ENCODE peak calls at places on chromosomes 5 and 9, in five cellular contexts. One of them, this sample, is unnamed.

GRCh38 chr9:132670816-132671371 is 630 bp downstream of the GTF3C4 start:
- DNase-seq in HepG2: no peak
- DNase-seq in HEK293T: peak
- DNase-seq in GM12878: no peak
- DNase-seq in H1: no peak
- DNase-seq in this sample: no peak

GRCh38 chr9:4774209-4774608 is 18.5 kb upstream of the RCL1 start:
- DNase-seq in HEK293T: no peak
- DNase-seq in HepG2: no peak
- DNase-seq in H1: no peak
- DNase-seq in GM12878: no peak
- DNase-seq in this sample: no peak

GRCh38 chr9:81394816-81395215 is 294.5 kb downstream of the TLE1 start:
- DNase-seq in GM12878: no peak
- DNase-seq in HepG2: no peak
- DNase-seq in H1: no peak
- DNase-seq in HEK293T: no peak
- DNase-seq in this sample: no peak

GRCh38 chr5:147509710-147510651 is at the start of gene DPYSL3:
- DNase-seq in HEK293T: peak
- DNase-seq in GM12878: no peak
- DNase-seq in HepG2: no peak
- DNase-seq in H1: peak
- DNase-seq in this sample: no peak

GRCh38 chr9:94199776-94200175 is 59.3 kb upstream of the ZNF169 start:
- DNase-seq in HEK293T: no peak
- DNase-seq in GM12878: no peak
- DNase-seq in HepG2: no peak
- DNase-seq in H1: no peak
- DNase-seq in this sample: no peak

GRCh38 chr5:523658-524441 is 399 bp downstream of the SLC9A3 start:
- DNase-seq in GM12878: no peak
- DNase-seq in H1: no peak
- DNase-seq in HEK293T: no peak
- DNase-seq in HepG2: no peak
- DNase-seq in this sample: no peak

GRCh38 chr5:68834486-68834885 is 259.3 kb upstream of the SLC30A5 start:
- DNase-seq in GM12878: no peak
- DNase-seq in H1: no peak
- DNase-seq in HEK293T: no peak
- DNase-seq in HepG2: no peak
- DNase-seq in this sample: no peak

GRCh38 chr5:5422819-5423515 is 490 bp downstream of the ICE1 start:
- DNase-seq in HepG2: no peak
- DNase-seq in GM12878: no peak
- DNase-seq in HEK293T: no peak
- DNase-seq in H1: no peak
- DNase-seq in this sample: no peak

GRCh38 chr5:173917788-173918786 is 29.9 kb downstream of the CPEB4 start:
- DNase-seq in HEK293T: peak
- DNase-seq in GM12878: peak
- DNase-seq in H1: no peak
- DNase-seq in HepG2: peak
- DNase-seq in this sample: peak

GRCh38 chr5:153623906-153624765 is 133.7 kb downstream of the GRIA1 start:
- DNase-seq in H1: no peak
- DNase-seq in HEK293T: no peak
- DNase-seq in HepG2: no peak
- DNase-seq in GM12878: no peak
- DNase-seq in this sample: no peak

GRCh38 chr5:157253547-157253946 is 12.4 kb upstream of the CYFIP2 start:
- DNase-seq in HEK293T: peak
- DNase-seq in GM12878: no peak
- DNase-seq in HepG2: peak
- DNase-seq in H1: no peak
- DNase-seq in this sample: no peak

GRCh38 chr9:114666841-114667240 is 9.2 kb upstream of the TEX53 start:
- DNase-seq in HepG2: no peak
- DNase-seq in GM12878: no peak
- DNase-seq in HEK293T: no peak
- DNase-seq in H1: no peak
- DNase-seq in this sample: no peak
- TF ChIP-seq SUZ12 in HepG2: no peak
- TF ChIP-seq SUZ12 in GM12878: no peak
- TF ChIP-seq SUZ12 in HEK293T: no peak
- TF ChIP-seq SUZ12 in H1: no peak
- TF ChIP-seq SUZ12 in this sample: no peak

GRCh38 chr5:37248387-37248969 is 698 bp downstream of the CPLANE1 start:
- DNase-seq in H1: no peak
- DNase-seq in HepG2: no peak
- DNase-seq in GM12878: peak
- DNase-seq in HEK293T: no peak
- DNase-seq in this sample: no peak
- TF ChIP-seq SUZ12 in H1: no peak
- TF ChIP-seq SUZ12 in HepG2: no peak
- TF ChIP-seq SUZ12 in GM12878: no peak
- TF ChIP-seq SUZ12 in HEK293T: no peak
- TF ChIP-seq SUZ12 in this sample: no peak

DNA sequence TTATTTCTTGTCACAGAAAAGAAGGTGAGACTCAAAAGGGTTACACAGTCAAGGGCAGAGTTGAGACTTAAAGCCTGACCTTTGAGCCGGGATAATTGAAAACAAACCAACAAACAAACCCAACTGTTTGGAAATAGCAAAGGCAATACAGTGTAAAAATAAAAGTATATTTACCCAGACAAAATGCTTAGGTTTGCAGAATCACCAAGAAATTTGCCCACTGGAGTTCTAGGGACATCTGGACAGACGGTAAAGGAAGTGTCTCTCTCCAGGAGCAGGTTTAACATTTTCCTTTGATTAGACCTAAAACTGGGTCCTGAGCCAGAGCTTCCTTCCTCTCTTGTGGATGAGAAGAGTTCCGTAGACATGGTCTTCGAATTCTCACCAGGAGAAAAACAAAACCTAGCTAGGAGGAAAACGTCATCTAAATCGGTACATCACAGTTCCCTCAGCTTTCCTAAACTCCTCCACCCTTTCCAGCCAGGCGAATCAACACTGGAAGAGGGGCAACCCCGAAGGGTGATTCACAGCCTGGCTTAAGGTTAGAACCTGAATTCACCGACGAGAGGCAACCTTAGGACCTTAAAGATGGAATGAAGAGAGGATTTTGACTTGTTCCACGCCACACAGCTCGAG is 673 bp downstream of the CDC25C start:
- DNase-seq in HepG2: no peak
- DNase-seq in GM12878: no peak
- DNase-seq in HEK293T: no peak
- DNase-seq in H1: no peak
- DNase-seq in this sample: no peak
- TF ChIP-seq SUZ12 in HepG2: no peak
- TF ChIP-seq SUZ12 in GM12878: no peak
- TF ChIP-seq SUZ12 in HEK293T: no peak
- TF ChIP-seq SUZ12 in H1: no peak
- TF ChIP-seq SUZ12 in this sample: no peak

GRCh38 chr5:116779846-116780245 is 205.2 kb upstream of the SEMA6A start:
- DNase-seq in HEK293T: no peak
- DNase-seq in HepG2: no peak
- DNase-seq in GM12878: no peak
- DNase-seq in H1: no peak
- DNase-seq in this sample: no peak

GRCh38 chr5:116773926-116774325 is 199.3 kb upstream of the SEMA6A start:
- DNase-seq in HEK293T: no peak
- DNase-seq in GM12878: no peak
- DNase-seq in H1: no peak
- DNase-seq in HepG2: no peak
- DNase-seq in this sample: peak

GRCh38 chr5:116778611-116779010 is 204.0 kb upstream of the SEMA6A start:
- DNase-seq in HEK293T: no peak
- DNase-seq in HepG2: no peak
- DNase-seq in GM12878: no peak
- DNase-seq in H1: no peak
- DNase-seq in this sample: no peak

GRCh38 chr5:116772152-116772501 is 197.5 kb upstream of the SEMA6A start:
- DNase-seq in HEK293T: no peak
- DNase-seq in GM12878: no peak
- DNase-seq in HepG2: no peak
- DNase-seq in H1: no peak
- DNase-seq in this sample: no peak

DNA sequence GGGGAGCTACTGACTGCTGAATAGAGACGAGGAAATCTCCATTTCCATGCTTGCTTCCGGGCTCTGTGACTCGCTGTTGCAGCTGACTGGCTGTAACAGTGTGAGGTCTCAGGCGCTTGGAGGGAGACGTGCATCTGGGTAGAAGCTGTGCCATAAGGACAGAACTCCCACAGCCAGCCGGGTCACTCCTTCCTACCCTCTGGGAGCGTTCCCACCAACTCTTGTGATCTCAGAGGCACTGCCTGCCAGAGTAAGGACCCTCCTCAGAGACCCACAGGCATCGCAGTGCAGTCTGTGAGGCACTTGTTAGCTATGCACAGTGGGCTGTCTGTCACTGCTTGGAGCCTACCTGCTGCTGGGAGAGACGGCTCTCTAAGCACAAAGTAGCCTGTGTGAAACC is 203.4 kb upstream of the SEMA6A start:
- DNase-seq in H1: no peak
- DNase-seq in HepG2: no peak
- DNase-seq in HEK293T: no peak
- DNase-seq in GM12878: no peak
- DNase-seq in this sample: peak
- TF ChIP-seq SUZ12 in H1: no peak
- TF ChIP-seq SUZ12 in HepG2: no peak
- TF ChIP-seq SUZ12 in HEK293T: no peak
- TF ChIP-seq SUZ12 in GM12878: no peak
- TF ChIP-seq SUZ12 in this sample: no peak

DNA sequence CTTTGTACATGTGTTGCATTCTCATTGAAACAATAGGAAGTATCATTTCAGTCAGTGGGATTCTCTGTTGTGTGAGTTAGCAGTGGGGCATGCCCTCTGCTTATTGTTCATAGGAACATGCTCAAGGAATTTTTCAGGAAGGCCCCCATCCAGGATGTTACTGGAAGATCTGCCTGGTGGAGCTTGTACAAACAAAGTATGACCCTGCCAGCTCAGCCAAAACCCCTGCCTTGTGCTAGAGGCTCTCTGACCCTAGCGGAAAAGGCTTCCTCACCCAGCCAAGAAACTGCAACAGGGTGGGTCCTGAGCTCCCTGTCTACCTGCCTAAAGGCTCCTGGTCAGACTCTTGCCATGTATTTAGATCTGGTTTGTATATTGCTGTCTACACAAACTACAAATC is 43.2 kb downstream of the MRRF start:
- DNase-seq in GM12878: no peak
- DNase-seq in HEK293T: no peak
- DNase-seq in H1: no peak
- DNase-seq in HepG2: no peak
- DNase-seq in this sample: no peak
- TF ChIP-seq SUZ12 in GM12878: no peak
- TF ChIP-seq SUZ12 in HEK293T: no peak
- TF ChIP-seq SUZ12 in H1: no peak
- TF ChIP-seq SUZ12 in HepG2: no peak
- TF ChIP-seq SUZ12 in this sample: no peak

DNA sequence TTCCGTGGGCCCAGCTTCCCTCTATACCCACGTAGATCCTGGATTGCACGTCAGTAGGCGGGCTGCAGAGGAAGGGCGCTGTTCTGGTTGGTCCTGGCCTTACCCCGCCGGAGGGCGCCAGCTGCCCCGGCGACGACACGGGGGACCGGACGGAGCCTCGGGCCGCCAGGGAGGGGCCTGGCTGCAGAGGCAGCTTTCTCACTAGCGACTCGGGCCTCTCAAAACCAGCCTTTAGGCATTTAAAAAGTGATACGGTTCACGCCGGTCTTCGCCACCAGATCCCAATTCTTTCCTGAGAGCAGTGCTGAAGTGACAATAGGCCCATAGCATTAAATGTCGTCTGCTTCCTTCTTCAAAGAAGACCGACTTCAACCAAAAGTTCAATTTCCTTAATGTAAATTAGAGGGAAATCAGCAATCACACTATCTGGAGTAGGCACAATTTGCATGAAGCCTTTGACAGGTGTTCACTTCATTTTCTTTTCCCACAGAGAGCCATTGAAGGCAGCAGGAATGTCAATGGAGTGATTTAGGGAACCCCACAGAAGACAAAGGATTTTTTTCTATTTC is 17.6 kb upstream of the UBE2D2 start:
- DNase-seq in GM12878: no peak
- DNase-seq in H1: no peak
- DNase-seq in HEK293T: peak
- DNase-seq in HepG2: no peak
- DNase-seq in this sample: peak
- TF ChIP-seq SUZ12 in GM12878: no peak
- TF ChIP-seq SUZ12 in H1: no peak
- TF ChIP-seq SUZ12 in HEK293T: no peak
- TF ChIP-seq SUZ12 in HepG2: no peak
- TF ChIP-seq SUZ12 in this sample: no peak

GRCh38 chr5:1737790-1738405 is 61.7 kb downstream of the MRPL36 start:
- DNase-seq in HEK293T: peak
- DNase-seq in GM12878: peak
- DNase-seq in H1: no peak
- DNase-seq in HepG2: peak
- DNase-seq in this sample: no peak
- TF ChIP-seq SUZ12 in HEK293T: no peak
- TF ChIP-seq SUZ12 in GM12878: no peak
- TF ChIP-seq SUZ12 in H1: no peak
- TF ChIP-seq SUZ12 in HepG2: no peak
- TF ChIP-seq SUZ12 in this sample: no peak

This sample was measured in NT2/D1.